ENCODE peak calls at places on chromosome 5, in four cellular contexts. One of them, this sample, is unnamed.

GRCh38 chr5:68292316-68292715 is 76.8 kb downstream of the PIK3R1 start:
- DNase-seq in NAMALWA: no peak
- DNase-seq in EH: peak; percentile 71
- DNase-seq in activated T-cell treated with anti-CD3 and anti-CD28 coated beads, Interleukin-2, amount 50 U/mL, for 4 hours: no peak
- DNase-seq in this sample: no peak

GRCh38 chr5:157607371-157608161 is 32.0 kb upstream of the ADAM19 start:
- DNase-seq in NAMALWA: no peak
- DNase-seq in EH: peak; percentile 70
- DNase-seq in activated T-cell treated with anti-CD3 and anti-CD28 coated beads, Interleukin-2, amount 50 U/mL, for 4 hours: peak; percentile 62
- DNase-seq in this sample: peak; percentile 18

GRCh38 chr5:168752012-168752411 is 172.8 kb upstream of the PANK3 start:
- DNase-seq in NAMALWA: no peak
- DNase-seq in EH: no peak
- DNase-seq in activated T-cell treated with anti-CD3 and anti-CD28 coated beads, Interleukin-2, amount 50 U/mL, for 4 hours: no peak
- DNase-seq in this sample: no peak

GRCh38 chr5:80142996-80143395 is 107.8 kb downstream of the THBS4 start:
- DNase-seq in NAMALWA: peak; percentile 45
- DNase-seq in EH: no peak
- DNase-seq in activated T-cell treated with anti-CD3 and anti-CD28 coated beads, Interleukin-2, amount 50 U/mL, for 4 hours: no peak
- DNase-seq in this sample: no peak

GRCh38 chr5:78644741-78645300 is 3.8 kb downstream of the LHFPL2 start:
- DNase-seq in NAMALWA: no peak
- DNase-seq in EH: peak; percentile 84
- DNase-seq in activated T-cell treated with anti-CD3 and anti-CD28 coated beads, Interleukin-2, amount 50 U/mL, for 4 hours: no peak
- DNase-seq in this sample: no peak

GRCh38 chr5:89178576-89178975 is 295.6 kb upstream of the MEF2C start:
- DNase-seq in NAMALWA: no peak
- DNase-seq in EH: no peak
- DNase-seq in activated T-cell treated with anti-CD3 and anti-CD28 coated beads, Interleukin-2, amount 50 U/mL, for 4 hours: no peak
- DNase-seq in this sample: no peak

GRCh38 chr5:127878174-127878750 is 175.1 kb downstream of the CCDC192 start:
- DNase-seq in NAMALWA: peak; percentile 35
- DNase-seq in EH: peak; percentile 63
- DNase-seq in activated T-cell treated with anti-CD3 and anti-CD28 coated beads, Interleukin-2, amount 50 U/mL, for 4 hours: no peak
- DNase-seq in this sample: no peak

GRCh38 chr5:143182901-143183820 is 220.3 kb downstream of the NR3C1 start:
- DNase-seq in NAMALWA: peak; percentile 27
- DNase-seq in EH: no peak
- DNase-seq in activated T-cell treated with anti-CD3 and anti-CD28 coated beads, Interleukin-2, amount 50 U/mL, for 4 hours: peak; percentile 34
- DNase-seq in this sample: no peak

GRCh38 chr5:68331202-68332108 is 115.9 kb downstream of the PIK3R1 start:
- DNase-seq in NAMALWA: peak; percentile 25
- DNase-seq in EH: peak; percentile 63
- DNase-seq in activated T-cell treated with anti-CD3 and anti-CD28 coated beads, Interleukin-2, amount 50 U/mL, for 4 hours: no peak
- DNase-seq in this sample: no peak

GRCh38 chr5:148403344-148403743 is 19.6 kb downstream of the FBXO38 start:
- DNase-seq in NAMALWA: peak; percentile 20
- DNase-seq in EH: no peak
- DNase-seq in activated T-cell treated with anti-CD3 and anti-CD28 coated beads, Interleukin-2, amount 50 U/mL, for 4 hours: no peak
- DNase-seq in this sample: no peak

GRCh38 chr5:81826128-81826527 is 75.2 kb upstream of the SSBP2 start:
- DNase-seq in NAMALWA: no peak
- DNase-seq in EH: peak; percentile 36
- DNase-seq in activated T-cell treated with anti-CD3 and anti-CD28 coated beads, Interleukin-2, amount 50 U/mL, for 4 hours: no peak
- DNase-seq in this sample: peak; percentile 9

GRCh38 chr5:177600458-177601018 is 606 bp downstream of the B4GALT7 start:
- DNase-seq in NAMALWA: peak; percentile 65
- DNase-seq in EH: peak; percentile 55
- DNase-seq in activated T-cell treated with anti-CD3 and anti-CD28 coated beads, Interleukin-2, amount 50 U/mL, for 4 hours: no peak
- DNase-seq in this sample: peak; percentile 29

GRCh38 chr5:52943285-52943684 is 45.9 kb upstream of the ITGA2 start:
- DNase-seq in NAMALWA: peak; percentile 36
- DNase-seq in EH: no peak
- DNase-seq in activated T-cell treated with anti-CD3 and anti-CD28 coated beads, Interleukin-2, amount 50 U/mL, for 4 hours: no peak
- DNase-seq in this sample: no peak

GRCh38 chr5:1820926-1821325 is 19.7 kb downstream of the NDUFS6 start:
- DNase-seq in NAMALWA: no peak
- DNase-seq in EH: no peak
- DNase-seq in activated T-cell treated with anti-CD3 and anti-CD28 coated beads, Interleukin-2, amount 50 U/mL, for 4 hours: no peak
- DNase-seq in this sample: no peak

GRCh38 chr5:76303917-76304316 is 99.2 kb upstream of the IQGAP2 start:
- DNase-seq in NAMALWA: peak; percentile 2
- DNase-seq in EH: no peak
- DNase-seq in activated T-cell treated with anti-CD3 and anti-CD28 coated beads, Interleukin-2, amount 50 U/mL, for 4 hours: peak; percentile 10
- DNase-seq in this sample: no peak

GRCh38 chr5:50888754-50889153 is 222.3 kb downstream of the PARP8 start:
- DNase-seq in NAMALWA: no peak
- DNase-seq in EH: no peak
- DNase-seq in activated T-cell treated with anti-CD3 and anti-CD28 coated beads, Interleukin-2, amount 50 U/mL, for 4 hours: no peak
- DNase-seq in this sample: no peak

GRCh38 chr5:137148128-137148527 is 351.0 kb downstream of the SPOCK1 start:
- DNase-seq in NAMALWA: peak; percentile 4
- DNase-seq in EH: peak; percentile 26
- DNase-seq in activated T-cell treated with anti-CD3 and anti-CD28 coated beads, Interleukin-2, amount 50 U/mL, for 4 hours: no peak
- DNase-seq in this sample: no peak

GRCh38 chr5:36070687-36071571 is 4.2 kb upstream of the UGT3A2 start:
- DNase-seq in NAMALWA: peak; percentile 25
- DNase-seq in EH: no peak
- DNase-seq in activated T-cell treated with anti-CD3 and anti-CD28 coated beads, Interleukin-2, amount 50 U/mL, for 4 hours: no peak
- DNase-seq in this sample: no peak

This sample was measured in hepatic stellate cell.